ENCODE peak calls at places on chromosomes 11 and 22, in five cellular contexts. W is Caco-2, M is fibroblast of lung, B is left ventricle myocardium inferior, Q is HFFc6. A is an unnamed sample.

GRCh38 chr11:122732342-122733300 is 77.1 kb downstream of the UBASH3B start:
- DNase-seq in W (no peak), M (no peak), B (no peak), Q (no peak), A (no peak)

GRCh38 chr11:85167038-85167437 is 460.1 kb downstream of the DLG2 start:
- DNase-seq in W (no peak), M (peak), B (no peak), Q (no peak), A (no peak)

GRCh38 chr22:39580795-39581194 is 10.2 kb downstream of the CACNA1I start:
- DNase-seq in W (no peak), M (no peak), B (no peak), Q (no peak), A (no peak)

GRCh38 chr22:31917227-31917921 is 27.0 kb upstream of the YWHAH start:
- DNase-seq in W (no peak), M (no peak), B (no peak), Q (no peak), A (no peak)

GRCh38 chr11:69285091-69285490 is 8.9 kb upstream of the MYEOV start:
- DNase-seq in W (no peak), M (no peak), B (no peak), Q (no peak), A (no peak)

GRCh38 chr22:23894710-23895598 is 771 bp downstream of the MIF start:
- DNase-seq in W (peak), M (peak), B (peak), Q (peak), A (no peak)

GRCh38 chr11:128624269-128625170 is 37.2 kb upstream of the ETS1 start:
- DNase-seq in W (peak), M (no peak), B (no peak), Q (no peak), A (no peak)

GRCh38 chr11:134477486-134477885 is 65.4 kb upstream of the B3GAT1 start:
- DNase-seq in W (no peak), M (no peak), B (no peak), Q (no peak), A (no peak)

GRCh38 chr11:114738954-114739353 is 60.6 kb downstream of the NXPE2 start:
- DNase-seq in W (peak), M (peak), B (no peak), Q (no peak), A (no peak)

GRCh38 chr11:28098257-28098656 is 9.7 kb downstream of the KIF18A start:
- DNase-seq in W (no peak), M (no peak), B (no peak), Q (no peak), A (no peak)

GRCh38 chr11:73521621-73522020 is 76.3 kb downstream of the FAM168A start:
- DNase-seq in W (no peak), M (peak), B (no peak), Q (peak), A (no peak)

GRCh38 chr11:120331301-120331966 is 4.8 kb upstream of the ARHGEF12 start:
- DNase-seq in W (no peak), M (peak), B (peak), Q (peak), A (peak)

GRCh38 chr22:28019360-28019759 is 100.3 kb upstream of the PITPNB start:
- DNase-seq in W (peak), M (peak), B (peak), Q (peak), A (no peak)

GRCh38 chr22:23774114-23774921 is 1.7 kb downstream of the MMP11 start:
- DNase-seq in W (no peak), M (no peak), B (no peak), Q (no peak), A (no peak)

GRCh38 chr11:45662665-45663485 is 2.5 kb downstream of the CHST1 start:
- DNase-seq in W (no peak), M (peak), B (no peak), Q (peak), A (no peak)

GRCh38 chr22:49601614-49602321 is 225.9 kb downstream of the BRD1 start:
- DNase-seq in W (no peak), M (no peak), B (no peak), Q (no peak), A (no peak)

GRCh38 chr11:61254403-61255025 is 13.5 kb downstream of the PGA5 start:
- DNase-seq in W (peak), M (peak), B (peak), Q (peak), A (no peak)

GRCh38 chr22:23103199-23103954 is 33.1 kb downstream of the GNAZ start:
- DNase-seq in W (no peak), M (no peak), B (no peak), Q (no peak), A (no peak)

GRCh38 chr11:90639687-90640086 is 416.8 kb upstream of the CHORDC1 start:
- DNase-seq in W (no peak), M (no peak), B (no peak), Q (no peak), A (no peak)

GRCh38 chr22:34850010-34850409 is 215.9 kb upstream of the ISX start:
- DNase-seq in W (no peak), M (peak), B (no peak), Q (no peak), A (no peak)

GRCh38 chr22:45997077-45997774 is 20.3 kb upstream of the WNT7B start:
- DNase-seq in W (no peak), M (peak), B (peak), Q (peak), A (peak)

GRCh38 chr11:12636871-12637410 is 37.3 kb upstream of the TEAD1 start:
- DNase-seq in W (no peak), M (no peak), B (no peak), Q (no peak), A (no peak)

GRCh38 chr11:95282337-95282751 is 51.3 kb upstream of the SESN3 start:
- DNase-seq in W (peak), M (no peak), B (no peak), Q (no peak), A (no peak)

GRCh38 chr11:9609002-9609759 is 35.7 kb downstream of the WEE1 start:
- DNase-seq in W (no peak), M (no peak), B (no peak), Q (no peak), A (no peak)

GRCh38 chr11:120054016-120054752 is 83.7 kb downstream of the TRIM29 start:
- DNase-seq in W (no peak), M (no peak), B (no peak), Q (no peak), A (no peak)

GRCh38 chr11:32982626-32983025 is 33.1 kb upstream of the DEPDC7 start:
- DNase-seq in W (no peak), M (no peak), B (no peak), Q (no peak), A (no peak)

GRCh38 chr11:4072668-4073285 is 21.8 kb upstream of the RRM1 start:
- DNase-seq in W (peak), M (peak), B (no peak), Q (peak), A (no peak)

GRCh38 chr11:68121067-68121899 is at the start of gene CHKA:
- DNase-seq in W (peak), M (peak), B (peak), Q (peak), A (peak)

GRCh38 chr22:32473388-32473952 is 1.1 kb upstream of the FBXO7 start:
- DNase-seq in W (no peak), M (peak), B (no peak), Q (peak), A (no peak)

GRCh38 chr11:132318421-132319157 is 948.2 kb downstream of the NTM start:
- DNase-seq in W (no peak), M (peak), B (no peak), Q (peak), A (no peak)
- TF ChIP-seq CTCF in W (no peak), M (no peak), B (no peak), Q (peak), A (no peak)

GRCh38 chr11:59144579-59145345 is 2.1 kb downstream of the FAM111A start:
- DNase-seq in W (peak), M (peak), B (peak), Q (peak), A (peak)
- TF ChIP-seq CTCF in W (no peak), M (no peak), B (no peak), Q (peak), A (peak)

DNA sequence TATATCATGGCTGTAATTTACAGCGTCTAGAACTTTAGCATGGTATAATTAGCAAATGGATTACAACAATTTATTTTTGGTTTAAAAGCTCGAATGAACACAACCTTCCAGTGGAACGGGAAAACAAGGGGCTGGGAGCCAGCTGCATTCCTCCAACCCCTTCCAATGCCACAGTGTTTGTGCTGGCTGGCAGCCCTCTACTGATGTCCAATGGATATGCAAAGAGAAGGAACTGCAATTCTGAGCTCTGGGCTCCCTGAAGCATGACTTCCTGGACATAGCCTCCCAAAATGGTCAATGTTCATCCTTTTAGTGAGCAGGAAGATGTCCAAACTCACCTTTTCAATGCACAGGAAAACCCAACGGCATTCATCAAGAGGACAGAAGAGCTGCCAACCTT is 288.3 kb downstream of the TENM4 start:
- DNase-seq in W (no peak), M (peak), B (no peak), Q (no peak), A (no peak)
- TF ChIP-seq CTCF in W (no peak), M (no peak), B (no peak), Q (no peak), A (no peak)

DNA sequence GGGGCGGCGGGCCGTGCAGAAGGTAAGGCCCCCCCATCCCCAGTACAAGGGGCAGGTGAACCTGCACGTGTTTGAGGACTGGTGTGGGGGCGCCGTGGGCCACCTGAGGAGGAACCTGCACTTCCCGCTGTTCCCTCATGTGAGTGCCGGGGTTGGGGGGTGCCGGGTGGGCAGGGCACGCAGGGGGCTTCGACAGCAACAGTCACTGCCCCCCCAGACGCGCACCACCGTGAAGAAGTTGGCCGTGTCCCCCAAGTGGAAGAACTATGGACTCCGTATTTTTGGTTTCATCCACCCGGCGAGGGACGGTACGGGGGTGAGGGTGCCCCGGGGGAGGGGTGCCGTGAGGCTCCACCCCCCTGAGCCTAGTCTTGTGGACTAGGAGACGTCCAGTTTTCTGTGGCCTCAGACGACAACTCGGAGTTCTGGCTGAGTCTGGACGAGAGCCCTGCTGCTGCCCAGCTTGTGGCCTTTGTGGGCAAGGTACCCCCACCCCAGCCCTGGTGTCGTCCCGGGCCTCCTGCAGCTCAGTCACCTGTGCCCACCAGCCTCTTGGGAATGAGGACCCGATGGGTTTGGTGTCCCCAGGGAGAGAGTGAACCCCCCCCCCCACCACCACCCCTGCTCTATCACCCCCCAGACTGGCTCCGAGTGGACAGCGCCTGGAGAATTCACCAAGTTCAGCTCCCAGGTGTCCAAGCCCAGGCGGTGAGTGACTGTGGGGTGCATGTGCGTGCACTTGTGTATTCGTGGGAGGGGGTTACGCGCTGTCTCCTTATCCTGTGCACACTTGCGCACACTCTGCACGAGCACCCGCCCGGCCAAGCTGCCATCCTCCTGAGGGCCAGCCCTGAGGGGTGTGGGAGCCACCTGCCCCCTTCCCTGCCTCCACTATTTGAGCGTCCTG is 3.8 kb downstream of the B4GALNT4 start:
- DNase-seq in W (no peak), M (no peak), B (no peak), Q (no peak), A (no peak)
- TF ChIP-seq CTCF in W (no peak), M (no peak), B (no peak), Q (no peak), A (no peak)

DNA sequence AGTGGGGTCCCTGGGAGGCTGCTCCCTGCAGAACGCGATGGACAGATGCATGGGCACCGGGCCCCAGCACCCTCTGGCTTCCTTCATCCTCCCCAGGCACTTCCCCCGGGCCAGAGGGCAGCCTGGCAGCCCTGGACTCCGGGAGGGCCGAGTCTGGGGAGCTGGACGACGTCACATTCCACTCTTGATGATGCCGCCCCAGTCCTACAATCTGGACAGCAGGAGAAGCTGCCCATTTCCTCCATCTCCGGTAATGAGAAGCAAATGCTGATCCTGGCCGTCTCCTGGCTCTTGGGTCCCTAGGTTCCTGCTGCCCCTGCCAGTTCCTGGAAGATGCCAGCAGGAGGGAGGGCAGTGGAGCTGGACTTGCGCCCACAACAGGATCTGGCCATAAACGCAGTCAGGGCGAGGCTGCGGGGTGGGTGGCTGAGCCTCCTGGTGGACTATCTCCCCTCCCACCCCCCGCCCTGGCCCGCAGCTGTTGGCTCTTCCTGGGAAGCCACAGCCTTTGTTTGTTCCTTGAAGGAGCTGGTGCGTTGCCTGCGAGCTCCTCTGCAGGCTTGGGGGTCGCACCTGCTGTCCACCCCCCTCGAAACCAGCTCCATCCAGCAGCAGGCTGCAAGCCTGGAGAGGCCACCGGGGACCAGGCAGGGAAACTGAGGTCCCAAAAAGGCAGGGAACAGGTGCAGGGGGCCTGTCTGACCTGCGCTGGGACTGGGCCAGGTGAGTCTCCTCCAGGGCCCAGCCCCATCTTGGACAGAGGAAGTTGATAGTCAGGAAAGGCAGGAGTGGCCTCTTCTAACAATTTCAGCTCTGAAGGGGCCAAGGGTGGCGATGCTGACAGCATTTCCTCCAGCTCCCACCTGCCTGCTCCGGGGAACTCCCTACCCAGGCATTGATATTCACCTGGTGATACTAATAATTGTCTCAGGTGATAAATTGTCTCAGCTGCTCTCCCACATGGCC is 17.9 kb upstream of the MUC6 start:
- DNase-seq in W (peak), M (no peak), B (no peak), Q (peak), A (no peak)
- TF ChIP-seq CTCF in W (no peak), M (no peak), B (no peak), Q (peak), A (no peak)

DNA sequence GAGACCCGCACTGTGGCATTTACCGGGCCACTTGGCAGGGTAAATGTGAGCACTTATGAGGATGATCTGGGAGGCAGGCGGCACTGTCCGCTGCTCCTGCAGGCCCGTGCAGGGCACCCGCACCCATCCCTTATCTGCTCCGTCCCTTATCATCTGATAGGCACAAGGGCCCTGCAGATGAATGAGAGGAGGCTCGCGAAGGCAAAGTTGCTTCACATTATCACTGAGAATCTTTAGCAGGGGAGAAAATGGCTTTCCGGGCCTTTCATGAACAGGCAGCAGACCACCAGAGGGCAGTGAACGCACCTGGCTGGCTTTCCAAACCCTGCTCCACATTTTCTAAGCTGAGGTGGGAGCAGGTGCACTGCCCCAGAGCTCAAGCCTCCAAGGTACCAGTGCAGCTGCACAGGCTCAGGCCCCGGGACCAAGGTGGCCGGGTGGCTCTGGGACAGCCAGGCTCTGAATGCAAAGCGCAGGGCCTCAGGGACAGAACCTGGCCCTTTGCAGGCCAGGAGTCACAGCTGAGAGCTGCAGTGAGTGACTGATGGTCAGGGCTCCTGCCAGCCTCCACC is 165.6 kb downstream of the SHANK2 start:
- DNase-seq in W (peak), M (no peak), B (no peak), Q (no peak), A (no peak)
- TF ChIP-seq CTCF in W (peak), M (no peak), B (peak), Q (peak), A (peak)

GRCh38 chr22:22098457-22099193 is 116.0 kb upstream of the TOP3B start:
- DNase-seq in W (no peak), M (no peak), B (no peak), Q (no peak), A (no peak)

GRCh38 chr22:22099194-22099486 is 116.6 kb upstream of the TOP3B start:
- DNase-seq in W (no peak), M (no peak), B (no peak), Q (no peak), A (no peak)

GRCh38 chr22:22103078-22103593 is 120.5 kb upstream of the TOP3B start:
- DNase-seq in W (no peak), M (no peak), B (no peak), Q (peak), A (no peak)

GRCh38 chr22:22097727-22098228 is 115.2 kb upstream of the TOP3B start:
- DNase-seq in W (no peak), M (no peak), B (no peak), Q (no peak), A (no peak)

DNA sequence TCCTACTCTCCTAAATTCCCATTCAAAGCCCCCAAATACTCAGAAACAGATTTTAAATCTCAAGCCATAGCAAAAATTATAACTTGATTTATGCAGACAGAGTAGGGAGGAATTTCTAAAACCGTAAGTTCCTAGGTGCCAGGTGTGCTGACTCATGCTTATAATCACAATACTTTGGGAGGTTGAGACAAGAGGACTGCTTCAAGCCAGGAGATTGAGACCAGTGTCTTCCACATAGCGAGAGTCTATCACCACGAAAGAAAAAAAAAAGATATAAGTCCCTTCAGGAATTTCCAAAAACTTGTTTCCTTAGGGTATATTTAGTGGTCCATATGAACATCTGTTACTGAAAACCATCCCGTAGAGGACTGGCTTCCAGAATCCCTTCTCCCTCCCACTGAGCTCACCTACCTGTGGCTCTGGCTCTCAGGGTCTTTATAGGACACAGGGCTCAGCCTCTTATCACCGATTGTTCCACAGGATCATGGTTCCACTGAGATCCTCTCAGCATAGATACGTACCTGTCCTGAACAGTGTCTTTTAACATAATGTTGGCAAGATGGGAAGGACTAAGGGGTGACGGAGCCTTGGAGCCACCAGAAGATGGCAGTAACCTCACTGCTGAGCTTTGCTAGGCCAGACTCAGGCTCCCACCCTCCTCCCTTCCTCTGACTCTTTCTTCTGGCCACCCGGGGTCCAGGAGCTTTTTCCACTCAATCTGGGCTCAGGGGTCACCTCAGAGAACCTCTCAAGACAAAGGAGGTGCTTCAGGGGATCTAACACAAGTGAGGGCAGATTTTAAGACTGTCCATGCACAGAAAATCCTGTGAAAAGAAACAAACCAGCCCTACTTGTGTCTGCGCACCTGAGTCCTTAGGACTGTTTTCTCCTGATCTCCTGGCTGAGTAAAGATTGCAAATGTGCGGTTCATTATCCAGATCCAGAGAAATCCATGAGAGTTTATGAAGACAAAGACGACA is 117.5 kb upstream of the TOP3B start:
- DNase-seq in W (no peak), M (no peak), B (no peak), Q (no peak), A (no peak)
- TF ChIP-seq CTCF in W (peak), M (peak), B (no peak), Q (peak), A (peak)